ENCODE peak calls at places on chromosome 17, in ten cellular contexts. P is fibroblast of lung; V is upper lobe of right lung; M is body of pancreas; J is adipocyte; Z is CD8-positive, alpha-beta T cell; Y is heart left ventricle; S is neural progenitor cell; X is BE2C; T is AG04450. C is an unnamed sample. For H3K9me3, the result is how much of the 10 kb centered on the place peaks cover.

GRCh38 chr17:77318491-77319210 is 177.9 kb downstream of the SEC14L1 start:
- DNase-seq in P (peak), V (peak), M (no peak), J (peak), Z (no peak), Y (no peak), S (no peak), X (no peak), T (no peak), C (no peak)

GRCh38 chr17:3946711-3947235 is 17.5 kb downstream of the ATP2A3 start:
- DNase-seq in P (peak), V (no peak), M (no peak), J (no peak), Z (no peak), Y (no peak), S (no peak), X (no peak), T (no peak), C (no peak)

GRCh38 chr17:79630821-79631639 is 20.2 kb upstream of the RBFOX3 start:
- DNase-seq in P (no peak), V (peak), M (peak), J (no peak), Z (no peak), Y (no peak), S (no peak), X (no peak), T (no peak), C (no peak)

GRCh38 chr17:2380225-2380922 is 20.5 kb downstream of the MNT start:
- DNase-seq in P (no peak), V (no peak), M (no peak), J (no peak), Z (no peak), Y (no peak), S (no peak), X (no peak), T (no peak), C (no peak)

GRCh38 chr17:8707591-8708453 is 36.8 kb downstream of the CCDC42 start:
- DNase-seq in P (no peak), V (no peak), M (no peak), J (no peak), Z (no peak), Y (no peak), S (no peak), X (no peak), T (no peak), C (peak)

GRCh38 chr17:60630352-60630751 is 30.4 kb downstream of the PPM1D start:
- DNase-seq in P (no peak), V (no peak), M (no peak), J (no peak), Z (no peak), Y (peak), S (no peak), X (no peak), T (no peak), C (no peak)

GRCh38 chr17:29294580-29294900 is 592 bp upstream of the NUFIP2 start:
- DNase-seq in P (no peak), V (no peak), M (no peak), J (no peak), Z (no peak), Y (no peak), S (peak), X (no peak), T (no peak), C (no peak)

GRCh38 chr17:47120521-47121095 is 68.5 kb downstream of the CDC27 start:
- DNase-seq in P (peak), V (no peak), M (no peak), J (no peak), Z (no peak), Y (no peak), S (no peak), X (no peak), T (no peak), C (no peak)

GRCh38 chr17:73013816-73014663 is 78.4 kb downstream of the SLC39A11 start:
- DNase-seq in P (peak), V (no peak), M (no peak), J (peak), Z (no peak), Y (no peak), S (peak), X (no peak), T (no peak), C (no peak)

GRCh38 chr17:82065638-82066303 is at the start of gene DUS1L:
- DNase-seq in P (peak), V (peak), M (peak), J (peak), Z (peak), Y (peak), S (peak), X (peak), T (no peak), C (peak)

GRCh38 chr17:76248013-76248782 is 7.9 kb upstream of the RNF157 start:
- DNase-seq in P (no peak), V (no peak), M (no peak), J (no peak), Z (no peak), Y (no peak), S (no peak), X (no peak), T (no peak), C (no peak)

GRCh38 chr17:18203308-18203707 is 19.7 kb downstream of the ALKBH5 start:
- DNase-seq in P (no peak), V (no peak), M (no peak), J (no peak), Z (no peak), Y (no peak), S (no peak), X (no peak), T (no peak), C (no peak)

GRCh38 chr17:52148969-52149351 is 9.6 kb downstream of the CA10 start:
- DNase-seq in P (peak), V (no peak), M (no peak), J (no peak), Z (no peak), Y (no peak), S (no peak), X (no peak), T (no peak), C (no peak)

GRCh38 chr17:72922223-72922622 is 170.3 kb downstream of the SLC39A11 start:
- DNase-seq in P (no peak), V (no peak), M (no peak), J (no peak), Z (no peak), Y (no peak), S (no peak), X (no peak), T (no peak), C (no peak)

DNA sequence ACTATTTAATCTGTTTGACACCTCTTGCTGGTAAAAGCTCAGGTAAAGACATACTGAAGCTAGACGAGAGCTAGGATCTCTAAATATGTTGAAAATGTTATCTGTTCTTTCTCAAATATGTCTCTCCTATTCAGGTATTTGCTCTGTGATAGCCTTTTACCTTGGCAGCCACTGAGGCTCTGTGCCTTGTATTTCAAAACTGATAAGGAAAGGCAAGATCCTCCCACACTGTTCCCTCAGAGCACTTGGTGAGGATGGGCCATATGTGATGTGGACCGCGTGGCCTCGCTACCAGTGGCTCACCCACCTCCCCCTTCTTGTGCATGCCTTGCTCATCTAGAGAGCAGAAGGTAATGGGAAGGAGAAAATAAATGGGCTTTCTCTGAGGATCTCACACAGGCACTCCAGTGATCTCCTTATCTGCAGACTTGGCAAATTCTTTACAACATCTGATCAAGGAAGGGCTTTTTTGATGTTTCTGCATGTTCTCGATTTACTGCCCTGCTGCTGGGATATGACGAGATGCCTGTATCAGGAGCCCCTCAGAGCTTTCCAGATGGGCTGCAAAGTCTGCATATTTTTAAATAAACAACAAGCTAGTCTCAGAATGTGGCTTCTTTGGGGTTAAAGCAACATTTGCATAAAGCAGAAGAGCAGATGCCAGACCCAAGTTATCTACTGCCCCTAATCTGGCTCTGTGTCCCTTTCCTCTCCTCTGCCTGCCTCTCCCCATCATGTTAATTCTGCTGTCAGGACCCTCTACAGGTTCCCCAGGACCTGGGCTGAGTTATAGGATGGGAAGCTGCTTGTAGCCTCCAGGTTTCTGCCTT is 16.9 kb downstream of the HOXB1 start:
- DNase-seq in P (no peak), V (no peak), M (no peak), J (no peak), Z (no peak), Y (no peak), S (no peak), X (no peak), T (no peak), C (no peak)
- H3K4me3 ChIP-seq in P (no peak), V (no peak), M (no peak), J (no peak), Z (no peak), Y (no peak), S (no peak), X (no peak), T (no peak), C (no peak)

GRCh38 chr17:61699032-61699431 is 108.0 kb upstream of the NACA2 start:
- DNase-seq in P (no peak), V (no peak), M (no peak), J (no peak), Z (no peak), Y (no peak), S (no peak), X (no peak), T (no peak), C (no peak)
- H3K9me3 ChIP-seq in P (under half), V (under half), M (under half), J (under half), Z (under half), Y (under half), S (under half), X (under half), T (under half), C (half or more)

DNA sequence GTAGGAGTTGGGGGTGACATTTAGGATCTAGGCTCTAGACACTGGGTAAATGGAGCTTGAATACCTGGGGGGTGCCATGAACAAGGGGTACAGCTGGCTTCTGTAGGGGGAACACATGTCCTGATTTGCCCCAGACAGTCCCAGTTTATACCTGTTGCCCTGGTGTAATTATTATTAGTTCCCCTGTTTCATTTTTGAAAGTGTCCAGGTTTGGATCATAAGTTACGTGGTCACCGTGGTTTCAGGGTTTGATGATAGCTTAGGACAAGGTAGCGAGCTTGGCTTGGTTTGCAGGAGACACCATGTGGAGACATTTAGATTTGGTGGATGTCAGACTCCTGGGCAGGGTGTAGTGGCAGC is 5.5 kb downstream of the MLLT6 start:
- DNase-seq in P (no peak), V (no peak), M (no peak), J (no peak), Z (no peak), Y (no peak), S (no peak), X (no peak), T (no peak), C (no peak)
- H3K4me3 ChIP-seq in P (no peak), V (no peak), M (no peak), J (no peak), Z (no peak), Y (no peak), S (no peak), X (no peak), T (no peak), C (no peak)

DNA sequence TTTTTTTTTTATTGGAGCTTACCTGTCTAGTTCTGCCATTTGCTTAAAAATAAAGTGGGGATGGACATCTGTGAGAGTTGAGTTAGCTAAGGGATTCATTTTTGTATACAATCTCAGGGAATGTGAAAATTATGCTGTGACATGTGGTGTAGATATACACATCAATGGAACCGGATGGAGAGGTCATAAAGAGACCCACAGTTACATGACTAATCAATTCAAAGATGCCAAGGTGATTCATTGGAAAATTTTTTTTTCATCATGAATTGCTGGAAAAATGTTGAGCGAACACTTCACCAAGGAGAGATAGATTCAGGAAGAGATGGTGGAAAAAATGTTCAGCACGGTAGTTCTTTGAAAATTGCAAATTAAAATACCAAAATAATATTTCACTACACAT is 605.4 kb upstream of the KIF2B start:
- DNase-seq in P (no peak), V (no peak), M (no peak), J (no peak), Z (no peak), Y (no peak), S (no peak), X (no peak), T (no peak), C (no peak)
- H3K9me3 ChIP-seq in P (under half), V (under half), M (under half), J (under half), Z (under half), Y (under half), S (under half), X (under half), T (under half), C (under half)

GRCh38 chr17:21457051-21458026 is 81.2 kb downstream of the KCNJ12 start:
- DNase-seq in P (peak), V (peak), M (peak), J (peak), Z (peak), Y (peak), S (peak), X (peak), T (peak), C (peak)
- H3K4me3 ChIP-seq in P (no peak), V (no peak), M (no peak), J (no peak), Z (no peak), Y (no peak), S (no peak), X (no peak), T (no peak), C (no peak)

GRCh38 chr17:1095093-1095852 is 84.5 kb downstream of the ABR start:
- DNase-seq in P (no peak), V (peak), M (no peak), J (no peak), Z (no peak), Y (peak), S (no peak), X (no peak), T (no peak), C (peak)
- H3K9me3 ChIP-seq in P (under half), V (under half), M (under half), J (under half), Z (under half), Y (under half), S (under half), X (under half), T (under half), C (under half)

GRCh38 chr17:36470499-36470898 is 16.0 kb upstream of the ZNHIT3 start:
- DNase-seq in P (no peak), V (no peak), M (no peak), J (no peak), Z (no peak), Y (no peak), S (no peak), X (no peak), T (no peak), C (no peak)
- H3K4me3 ChIP-seq in P (no peak), V (no peak), M (no peak), J (no peak), Z (no peak), Y (no peak), S (no peak), X (no peak), T (no peak), C (no peak)

DNA sequence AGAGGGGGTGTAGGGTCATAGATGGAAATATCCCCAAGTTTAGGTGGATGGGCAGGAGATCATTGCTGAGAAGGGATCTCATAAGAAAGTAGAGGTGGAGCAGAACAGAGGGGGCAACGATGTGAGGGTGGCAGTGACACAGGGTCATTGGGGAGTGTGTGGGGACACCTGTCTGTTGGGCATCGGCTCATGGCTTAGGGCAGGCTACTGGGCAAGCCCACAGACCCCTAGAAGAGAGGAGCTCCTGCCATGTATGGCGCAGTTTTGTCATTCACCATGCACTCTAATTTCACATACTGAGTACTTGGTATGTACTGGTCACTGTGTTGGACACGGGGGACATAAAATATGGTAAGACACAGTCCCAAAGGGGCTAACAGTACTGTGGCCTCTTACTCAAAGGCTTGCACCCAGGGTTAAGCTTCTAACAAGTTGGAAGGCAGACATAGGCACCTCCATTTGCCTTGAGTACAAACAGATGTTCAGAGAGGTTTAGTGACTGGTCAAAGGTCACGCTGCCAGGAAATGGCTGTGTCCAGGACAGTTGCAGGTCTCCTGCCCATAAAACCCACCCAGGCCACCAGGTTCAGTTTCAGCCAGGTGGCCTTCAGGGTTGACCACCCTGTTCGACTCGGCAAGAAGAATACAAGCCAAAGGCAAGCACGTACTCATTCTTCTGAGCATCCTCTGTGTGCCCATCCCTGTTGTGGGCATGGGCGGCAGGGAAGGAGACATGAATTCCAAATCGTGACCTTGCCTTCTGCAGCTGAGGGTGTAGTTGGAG is 580.2 kb downstream of the KCNJ18 start:
- DNase-seq in P (no peak), V (peak), M (no peak), J (no peak), Z (no peak), Y (no peak), S (no peak), X (no peak), T (no peak), C (no peak)
- H3K9me3 ChIP-seq in P (under half), V (under half), M (under half), J (under half), Z (under half), Y (under half), S (under half), X (under half), T (half or more), C (under half)

DNA sequence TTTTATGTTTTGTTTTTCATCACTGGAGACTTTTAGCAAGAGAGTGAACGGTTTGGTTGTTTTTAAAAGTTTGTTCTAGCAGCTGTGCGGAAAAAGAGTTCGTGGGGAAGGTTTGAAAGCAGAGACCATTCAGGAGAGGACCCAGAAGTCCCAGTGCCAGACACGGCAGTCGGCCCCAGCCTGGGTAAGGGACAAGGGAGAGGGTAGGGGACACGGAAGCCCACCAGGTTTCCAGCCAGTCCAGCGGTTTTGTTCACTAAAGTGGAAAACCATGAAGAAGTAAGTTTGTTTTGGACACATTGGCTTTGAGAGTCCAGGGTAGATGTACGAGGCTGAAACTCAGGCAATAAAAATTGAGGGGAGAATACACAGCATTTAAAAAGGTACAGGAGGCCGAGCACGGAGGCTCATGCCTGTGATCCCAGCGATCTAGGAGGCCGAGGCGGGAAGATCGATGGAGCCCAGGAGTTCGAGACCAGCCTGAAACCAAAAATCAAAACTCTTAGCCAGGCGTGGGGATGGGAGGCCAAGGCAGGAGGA is 56.8 kb upstream of the RPH3AL start:
- DNase-seq in P (no peak), V (no peak), M (no peak), J (no peak), Z (no peak), Y (no peak), S (no peak), X (no peak), T (no peak), C (no peak)
- H3K4me3 ChIP-seq in P (peak), V (peak), M (no peak), J (peak), Z (peak), Y (peak), S (peak), X (peak), T (peak), C (no peak)

C was measured in heart right ventricle.